ENCODE peak calls at places on chromosomes 11 and 22, in four cellular contexts. I, T, U and W are unnamed samples.

GRCh38 chr11:45654741-45655283 is 10.6 kb downstream of the CHST1 start:
- DNase-seq in I (no peak), T (no peak), U (no peak), W (no peak)

GRCh38 chr22:17098379-17098819 is 13.6 kb downstream of the IL17RA start:
- DNase-seq in I (no peak), T (peak), U (no peak), W (no peak)

GRCh38 chr22:24845036-24845918 is 39.3 kb downstream of the SGSM1 start:
- DNase-seq in I (no peak), T (peak), U (no peak), W (peak)

GRCh38 chr11:1049431-1049891 is 12.9 kb upstream of the MUC6 start:
- DNase-seq in I (no peak), T (no peak), U (no peak), W (no peak)

GRCh38 chr11:132177106-132177505 is 806.7 kb downstream of the NTM start:
- DNase-seq in I (no peak), T (peak), U (no peak), W (peak)

GRCh38 chr11:82873919-82874333 is 26.3 kb downstream of the PRCP start:
- DNase-seq in I (no peak), T (no peak), U (no peak), W (no peak)

GRCh38 chr11:8726395-8726794 is 43.8 kb downstream of the RPL27A start:
- DNase-seq in I (no peak), T (no peak), U (no peak), W (no peak)

GRCh38 chr11:61834278-61835004 is 6.3 kb downstream of the FADS2 start:
- DNase-seq in I (peak), T (peak), U (no peak), W (peak)

GRCh38 chr11:22337571-22338464 is at the start of gene SLC17A6:
- DNase-seq in I (peak), T (peak), U (no peak), W (peak)

GRCh38 chr11:85723088-85723487 is 37.1 kb upstream of the CCDC89 start:
- DNase-seq in I (no peak), T (no peak), U (no peak), W (no peak)

GRCh38 chr11:66720223-66720898 is 8.7 kb downstream of the SPTBN2 start:
- DNase-seq in I (no peak), T (peak), U (peak), W (peak)

GRCh38 chr22:49010086-49010863 is 817.4 kb downstream of the BRD1 start:
- DNase-seq in I (no peak), T (no peak), U (no peak), W (no peak)

GRCh38 chr22:22207845-22208564 is 36.6 kb upstream of the VPREB1 start:
- DNase-seq in I (peak), T (peak), U (no peak), W (peak)

GRCh38 chr11:60918941-60919275 is 5.0 kb downstream of the TMEM109 start:
- DNase-seq in I (no peak), T (peak), U (no peak), W (peak)

GRCh38 chr11:112613051-112613972 is 347.9 kb upstream of the NCAM1 start:
- DNase-seq in I (no peak), T (peak), U (peak), W (peak)

GRCh38 chr11:102513869-102514268 is 16.7 kb downstream of the MMP7 start:
- DNase-seq in I (no peak), T (no peak), U (no peak), W (peak)

GRCh38 chr11:76329084-76329648 is 51.8 kb downstream of the THAP12 start:
- DNase-seq in I (no peak), T (no peak), U (no peak), W (peak)

GRCh38 chr11:13550761-13551160 is 55.0 kb upstream of the PTH start:
- DNase-seq in I (no peak), T (no peak), U (no peak), W (no peak)

GRCh38 chr11:71500601-71501021 is 26.5 kb upstream of the KRTAP5-7 start:
- DNase-seq in I (no peak), T (no peak), U (no peak), W (peak)

GRCh38 chr11:45859661-45860140 is 12.4 kb downstream of the CRY2 start:
- DNase-seq in I (no peak), T (no peak), U (peak), W (no peak)

GRCh38 chr22:23251445-23252093 is 71.3 kb downstream of the BCR start:
- DNase-seq in I (no peak), T (peak), U (no peak), W (peak)

GRCh38 chr22:22945195-22945594 is 57.6 kb downstream of the IGLL5 start:
- DNase-seq in I (no peak), T (no peak), U (no peak), W (no peak)

GRCh38 chr11:17914957-17915356 is 97.9 kb downstream of the SERGEF start:
- DNase-seq in I (no peak), T (no peak), U (no peak), W (no peak)

GRCh38 chr11:92050305-92050704 is 174.3 kb upstream of the FAT3 start:
- DNase-seq in I (no peak), T (no peak), U (no peak), W (no peak)

GRCh38 chr11:1624621-1625020 is 2.7 kb upstream of the KRTAP5-4 start:
- DNase-seq in I (no peak), T (no peak), U (no peak), W (no peak)

GRCh38 chr11:128608732-128609131 is 21.4 kb upstream of the ETS1 start:
- DNase-seq in I (no peak), T (no peak), U (no peak), W (no peak)

GRCh38 chr22:37633693-37634504 is 5.6 kb upstream of the SH3BP1 start:
- DNase-seq in I (peak), T (peak), U (no peak), W (peak)

GRCh38 chr11:111976614-111977140 is 39.5 kb downstream of the DIXDC1 start:
- DNase-seq in I (no peak), T (no peak), U (no peak), W (no peak)

GRCh38 chr22:46075764-46076531 is 74.4 kb upstream of the PPARA start:
- DNase-seq in I (no peak), T (peak), U (peak), W (no peak)

GRCh38 chr22:30312053-30312452 is 14.7 kb downstream of the TBC1D10A start:
- DNase-seq in I (no peak), T (peak), U (no peak), W (peak)

GRCh38 chr11:44808053-44808753 is 81.4 kb downstream of the TSPAN18 start:
- DNase-seq in I (no peak), T (no peak), U (no peak), W (no peak)

GRCh38 chr11:76665921-76666351 is 4.6 kb downstream of the LRRC32 start:
- DNase-seq in I (no peak), T (no peak), U (no peak), W (no peak)

GRCh38 chr11:66112041-66112491 is 42.0 kb downstream of the PACS1 start:
- DNase-seq in I (no peak), T (no peak), U (no peak), W (no peak)

GRCh38 chr22:47290706-47291430 is 528.4 kb downstream of the TBC1D22A start:
- DNase-seq in I (no peak), T (no peak), U (no peak), W (no peak)

GRCh38 chr11:125053167-125053566 is 9.9 kb upstream of the SLC37A2 start:
- DNase-seq in I (no peak), T (peak), U (no peak), W (peak)

GRCh38 chr11:87030458-87031054 is 7.2 kb upstream of the TMEM135 start:
- DNase-seq in I (no peak), T (peak), U (no peak), W (peak)

GRCh38 chr22:43782448-43782847 is 29.7 kb downstream of the EFCAB6 start:
- DNase-seq in I (no peak), T (no peak), U (no peak), W (no peak)

GRCh38 chr11:114354076-114354475 is 46.2 kb downstream of the C11orf71 start:
- DNase-seq in I (no peak), T (peak), U (peak), W (peak)

GRCh38 chr11:105577645-105578044 is 32.2 kb upstream of the GRIA4 start:
- DNase-seq in I (no peak), T (peak), U (no peak), W (no peak)

GRCh38 chr22:38479096-38479840 is 11.4 kb downstream of the KDELR3 start:
- DNase-seq in I (no peak), T (no peak), U (no peak), W (no peak)